ENCODE peak calls at places on chromosomes 1 and 21, in four cellular contexts. Z is fibroblast of lung, Y is OCI-LY7, M is heart left ventricle. R is an unnamed sample.

GRCh38 chr1:26025517-26025916 is 3.9 kb downstream of the EXTL1 start:
- DNase-seq in Y (no peak), Z (no peak), M (no peak), R (no peak)

GRCh38 chr1:111778541-111779051 is 22.9 kb downstream of the DDX20 start:
- DNase-seq in Z (no peak), Y (no peak), M (no peak), R (no peak)

GRCh38 chr1:10400013-10400412 is 1.1 kb downstream of the PGD start:
- DNase-seq in Z (no peak), Y (no peak), M (no peak), R (no peak)

GRCh38 chr1:94209425-94209824 is 28.0 kb downstream of the ARHGAP29 start:
- DNase-seq in Z (peak), Y (no peak), M (no peak), R (no peak)

GRCh38 chr1:43776043-43776761 is 68.9 kb downstream of the ST3GAL3 start:
- DNase-seq in Y (no peak), M (no peak), Z (peak), R (no peak)

GRCh38 chr1:225049594-225049993 is 120.1 kb downstream of the DNAH14 start:
- DNase-seq in Z (no peak), M (no peak), Y (no peak), R (no peak)

GRCh38 chr21:26115899-26116298 is 54.7 kb downstream of the APP start:
- DNase-seq in M (no peak), Y (no peak), Z (peak), R (no peak)

GRCh38 chr1:21308847-21309652 is 18.8 kb upstream of the ECE1 start:
- DNase-seq in Z (no peak), Y (no peak), M (no peak), R (no peak)

GRCh38 chr1:86520789-86521521 is 25.9 kb upstream of the CLCA4 start:
- DNase-seq in Y (no peak), Z (no peak), M (no peak), R (no peak)

GRCh38 chr1:227883641-227884301 is 64.0 kb downstream of the WNT9A start:
- DNase-seq in Y (no peak), Z (no peak), M (peak), R (no peak)

GRCh38 chr1:160494620-160495019 is 28.4 kb downstream of the SLAMF6 start:
- DNase-seq in Y (peak), M (no peak), Z (no peak), R (no peak)

GRCh38 chr1:59552001-59552400 is 255.1 kb downstream of the FGGY start:
- DNase-seq in M (no peak), Z (no peak), Y (no peak), R (no peak)

GRCh38 chr1:39269791-39270342 is 65.4 kb downstream of the MACF1 start:
- DNase-seq in Y (peak), Z (peak), M (no peak), R (peak)

GRCh38 chr1:37433171-37433570 is 41.2 kb upstream of the ZC3H12A start:
- DNase-seq in Y (no peak), M (no peak), Z (no peak), R (no peak)

GRCh38 chr1:76781447-76781846 is 85.8 kb upstream of the ST6GALNAC5 start:
- DNase-seq in Y (no peak), Z (no peak), M (no peak), R (no peak)

GRCh38 chr1:3746389-3746783 is 5.9 kb upstream of the CCDC27 start:
- DNase-seq in Z (no peak), M (peak), Y (no peak), R (no peak)

GRCh38 chr1:9472386-9473031 is 66.8 kb upstream of the SLC25A33 start:
- DNase-seq in M (no peak), Y (no peak), Z (no peak), R (no peak)

GRCh38 chr21:32705139-32705538 is 22.7 kb downstream of the SYNJ1 start:
- DNase-seq in Z (no peak), Y (no peak), M (no peak), R (no peak)

GRCh38 chr1:33563702-33564101 is 91.3 kb downstream of the ZSCAN20 start:
- DNase-seq in Z (no peak), M (no peak), Y (no peak), R (no peak)

GRCh38 chr1:206895320-206895719 is 1.9 kb upstream of the IL24 start:
- DNase-seq in Y (no peak), M (no peak), Z (no peak), R (no peak)

GRCh38 chr1:37752583-37753471 is 12.1 kb downstream of the EPHA10 start:
- DNase-seq in M (no peak), Y (no peak), Z (no peak), R (peak)

GRCh38 chr1:8430476-8430875 is 112.6 kb downstream of the SLC45A1 start:
- DNase-seq in Y (peak), M (no peak), Z (no peak), R (no peak)

GRCh38 chr1:169999357-169999756 is 75.1 kb downstream of the KIFAP3 start:
- DNase-seq in M (no peak), Z (peak), Y (no peak), R (no peak)

GRCh38 chr1:238029126-238029525 is 138.4 kb upstream of the ZP4 start:
- DNase-seq in Z (no peak), Y (no peak), M (no peak), R (no peak)

GRCh38 chr1:91750398-91750996 is 135.5 kb downstream of the TGFBR3 start:
- DNase-seq in Y (no peak), Z (no peak), M (no peak), R (no peak)

GRCh38 chr1:233081686-233082085 is 131.3 kb downstream of the NTPCR start:
- DNase-seq in M (no peak), Z (peak), Y (no peak), R (no peak)

GRCh38 chr1:27001570-27002360 is 8.3 kb downstream of the TRNP1 start:
- DNase-seq in Z (peak), Y (peak), M (peak), R (no peak)

GRCh38 chr1:201896951-201897391 is 8.3 kb downstream of the SHISA4 start:
- DNase-seq in Z (peak), Y (no peak), M (no peak), R (no peak)

GRCh38 chr1:227777156-227777555 is 38.3 kb upstream of the PRSS38 start:
- DNase-seq in Y (no peak), Z (no peak), M (no peak), R (no peak)

GRCh38 chr1:147292635-147293251 is 50.3 kb downstream of the CHD1L start:
- DNase-seq in Y (no peak), M (no peak), Z (peak), R (no peak)

GRCh38 chr1:97392701-97393100 is 528.1 kb downstream of the DPYD start:
- DNase-seq in Y (no peak), M (no peak), Z (no peak), R (no peak)

GRCh38 chr1:204706838-204707509 is 21.4 kb upstream of the LRRN2 start:
- DNase-seq in Y (no peak), Z (no peak), M (no peak), R (no peak)

GRCh38 chr1:25748531-25749205 is 51.3 kb upstream of the SELENON start:
- DNase-seq in Y (no peak), Z (no peak), M (no peak), R (no peak)

GRCh38 chr1:228100822-228101613 is 2.1 kb downstream of the C1orf35 start:
- DNase-seq in Y (no peak), M (no peak), Z (no peak), R (peak)

GRCh38 chr1:185789846-185790735 is 55.9 kb downstream of the HMCN1 start:
- DNase-seq in M (no peak), Z (peak), Y (no peak), R (no peak)

GRCh38 chr1:9145021-9145668 is 16.2 kb upstream of the GPR157 start:
- DNase-seq in M (no peak), Y (no peak), Z (peak), R (peak)

GRCh38 chr1:34057751-34058150 is 107.3 kb downstream of the CSMD2 start:
- DNase-seq in Y (no peak), M (peak), Z (no peak), R (no peak)

GRCh38 chr1:9363061-9363471 is 70.4 kb downstream of the SPSB1 start:
- DNase-seq in Z (no peak), Y (peak), M (no peak), R (no peak)

DNA sequence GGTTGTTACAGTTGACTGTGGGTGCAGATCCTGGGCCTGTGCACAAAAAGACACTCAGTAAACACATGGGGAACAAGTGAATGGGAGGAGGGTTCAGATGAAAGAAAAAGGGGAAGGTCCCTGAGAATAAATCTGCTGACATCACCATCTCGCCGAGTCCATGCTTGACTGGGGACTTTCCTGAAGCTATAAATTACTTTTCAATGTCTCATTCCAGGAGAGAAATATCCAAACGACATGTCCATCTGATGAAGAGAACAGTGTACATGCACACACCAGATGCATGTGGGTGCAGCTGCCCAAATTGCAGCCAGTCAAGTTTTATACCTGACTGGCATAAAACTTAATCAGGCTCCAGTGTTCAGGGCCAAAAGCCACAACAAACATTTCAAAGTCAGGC is 109.0 kb downstream of the HIVEP3 start:
- DNase-seq in M (no peak), Y (no peak), Z (no peak), R (no peak)
- TF ChIP-seq CTCF in M (no peak), Y (no peak), Z (no peak), R (no peak)

GRCh38 chr1:32205401-32206370 is at the start of gene IQCC:
- DNase-seq in Z (peak), M (peak), Y (peak), R (peak)
- TF ChIP-seq CTCF in Z (no peak), M (no peak), Y (no peak), R (peak)

GRCh38 chr21:17554619-17555472 is 42.0 kb downstream of the CXADR start:
- DNase-seq in M (no peak), Y (peak), Z (peak), R (no peak)
- TF ChIP-seq CTCF in M (peak), Y (peak), Z (peak), R (no peak)

GRCh38 chr1:53176452-53177344 is 19.9 kb upstream of the CPT2 start:
- DNase-seq in Z (peak), Y (no peak), M (peak), R (no peak)
- TF ChIP-seq CTCF in Z (peak), Y (no peak), M (peak), R (no peak)

DNA sequence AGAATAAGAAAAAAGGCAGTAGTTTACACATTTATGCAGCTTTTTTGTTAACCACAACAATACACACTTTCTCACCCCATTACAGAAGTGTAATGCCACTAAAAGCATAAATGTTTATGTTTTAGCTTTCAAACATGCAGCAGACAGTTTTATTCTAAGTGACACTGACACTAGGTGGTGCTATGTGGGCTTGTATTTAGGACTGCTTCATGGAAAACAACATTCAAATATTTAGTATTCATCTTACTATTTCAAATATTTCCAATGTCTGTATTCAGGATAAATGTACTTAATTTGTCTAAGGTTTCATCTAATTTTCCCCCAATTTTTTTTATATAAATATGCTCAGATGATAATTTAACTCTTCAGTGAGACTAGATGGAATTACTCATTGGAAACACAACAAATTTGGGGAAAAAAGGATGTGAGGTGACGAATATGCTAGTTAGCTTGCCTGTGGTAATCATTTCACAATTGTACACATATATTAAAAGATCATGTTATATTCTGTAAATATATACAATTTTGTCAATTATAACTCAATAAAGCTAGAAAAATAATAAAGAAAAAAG is 71.4 kb downstream of the USP1 start:
- DNase-seq in M (no peak), Z (peak), Y (peak), R (peak)
- TF ChIP-seq CTCF in M (peak), Z (peak), Y (peak), R (peak)

DNA sequence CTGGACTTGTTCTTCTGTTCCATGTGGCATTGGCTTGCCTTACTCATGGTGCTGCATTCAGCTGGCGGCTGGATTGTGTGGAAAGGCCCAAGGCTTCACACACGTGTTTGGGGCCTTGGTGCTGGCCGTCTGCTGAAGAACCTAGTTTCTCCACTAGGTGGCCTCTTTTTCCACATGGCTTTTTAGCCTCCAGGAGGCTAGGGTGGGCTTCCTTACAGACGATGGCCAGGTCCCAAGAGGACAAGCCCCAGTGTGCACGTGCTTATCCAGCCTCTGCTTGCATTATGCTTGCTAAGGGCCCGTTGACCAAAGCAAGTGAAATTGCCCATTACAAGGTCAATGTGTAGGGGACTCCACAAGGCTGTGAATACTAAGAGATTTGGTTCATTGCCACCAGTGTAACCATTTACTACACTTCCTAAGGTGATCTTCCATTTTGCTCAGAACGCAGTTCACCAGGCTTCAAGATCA is 47.5 kb upstream of the FOXO6 start:
- DNase-seq in M (no peak), Y (peak), Z (peak), R (peak)
- TF ChIP-seq CTCF in M (peak), Y (peak), Z (peak), R (peak)

DNA sequence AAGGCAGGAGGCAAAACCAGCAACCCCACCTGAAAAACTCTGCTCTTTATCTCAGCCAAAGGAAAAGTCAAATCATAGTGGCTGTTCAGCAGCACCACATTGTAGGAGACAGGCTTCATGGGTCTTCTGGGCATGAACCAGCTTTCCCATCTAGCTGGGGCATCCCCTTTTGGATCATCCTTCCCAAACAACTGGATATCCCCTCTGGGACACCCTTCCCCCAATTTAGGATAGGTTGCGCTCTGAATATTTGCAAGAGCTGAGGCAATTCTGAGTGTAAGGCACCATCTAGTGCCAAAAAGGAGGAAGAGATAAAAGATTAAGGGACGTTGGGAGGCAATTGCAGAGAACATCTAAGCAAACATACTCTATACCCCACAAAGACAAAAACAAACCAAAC is 295.8 kb downstream of the MATN1 start:
- DNase-seq in M (no peak), Y (no peak), Z (no peak), R (no peak)
- TF ChIP-seq CTCF in M (no peak), Y (no peak), Z (no peak), R (no peak)

GRCh38 chr1:32351859-32352745 is 10.2 kb downstream of the FAM229A start:
- DNase-seq in M (peak), Y (no peak), Z (peak), R (no peak)
- TF ChIP-seq CTCF in M (no peak), Y (no peak), Z (no peak), R (no peak)